ENCODE peak calls at places on chromosomes 7 and 10, in six cellular contexts. One of them, this sample, is unnamed.
A peak's percentile ranks its signal among the peaks of the same experiment; 100 is the strongest.

GRCh38 chr7:80439894-80440811 is 71.7 kb downstream of the GNAT3 start:
- DNase-seq in ascending aorta: no peak
- DNase-seq in fibroblast of lung: peak; percentile 74
- DNase-seq in tibial nerve: peak; percentile 15
- DNase-seq in activated naive CD4-positive, alpha-beta T cell: no peak
- DNase-seq in aorta: no peak
- DNase-seq in this sample: no peak

GRCh38 chr10:73644015-73644743 is 2.9 kb upstream of the MYOZ1 start:
- DNase-seq in ascending aorta: no peak
- DNase-seq in aorta: peak; percentile 58
- DNase-seq in fibroblast of lung: peak; percentile 79
- DNase-seq in tibial nerve: peak; percentile 61
- DNase-seq in activated naive CD4-positive, alpha-beta T cell: peak; percentile 22
- DNase-seq in this sample: peak; percentile 38

GRCh38 chr10:3172081-3172445 is 519 bp downstream of the PITRM1 start:
- DNase-seq in fibroblast of lung: peak; percentile 73
- DNase-seq in activated naive CD4-positive, alpha-beta T cell: no peak
- DNase-seq in tibial nerve: peak; percentile 16
- DNase-seq in aorta: no peak
- DNase-seq in ascending aorta: no peak
- DNase-seq in this sample: peak; percentile 17

GRCh38 chr10:124112891-124113580 is 19.6 kb upstream of the CHST15 start:
- DNase-seq in fibroblast of lung: no peak
- DNase-seq in activated naive CD4-positive, alpha-beta T cell: no peak
- DNase-seq in ascending aorta: no peak
- DNase-seq in tibial nerve: no peak
- DNase-seq in aorta: no peak
- DNase-seq in this sample: no peak

GRCh38 chr7:140048138-140048537 is 14.6 kb downstream of the PARP12 start:
- DNase-seq in tibial nerve: no peak
- DNase-seq in activated naive CD4-positive, alpha-beta T cell: no peak
- DNase-seq in ascending aorta: no peak
- DNase-seq in aorta: no peak
- DNase-seq in fibroblast of lung: no peak
- DNase-seq in this sample: no peak

GRCh38 chr10:24685958-24686540 is 37.6 kb downstream of the ARHGAP21 start:
- DNase-seq in fibroblast of lung: peak; percentile 69
- DNase-seq in aorta: peak; percentile 62
- DNase-seq in activated naive CD4-positive, alpha-beta T cell: no peak
- DNase-seq in ascending aorta: no peak
- DNase-seq in tibial nerve: no peak
- DNase-seq in this sample: no peak

GRCh38 chr10:102780246-102780645 is 36.5 kb downstream of the WBP1L start:
- DNase-seq in fibroblast of lung: peak; percentile 74
- DNase-seq in tibial nerve: no peak
- DNase-seq in ascending aorta: no peak
- DNase-seq in activated naive CD4-positive, alpha-beta T cell: no peak
- DNase-seq in aorta: no peak
- DNase-seq in this sample: no peak

GRCh38 chr7:116582806-116583444 is 58.1 kb downstream of the CAV1 start:
- DNase-seq in tibial nerve: no peak
- DNase-seq in aorta: no peak
- DNase-seq in activated naive CD4-positive, alpha-beta T cell: no peak
- DNase-seq in fibroblast of lung: peak; percentile 40
- DNase-seq in ascending aorta: no peak
- DNase-seq in this sample: no peak

GRCh38 chr10:43284341-43284910 is 17.6 kb upstream of the RASGEF1A start:
- DNase-seq in aorta: no peak
- DNase-seq in ascending aorta: no peak
- DNase-seq in activated naive CD4-positive, alpha-beta T cell: no peak
- DNase-seq in tibial nerve: no peak
- DNase-seq in fibroblast of lung: no peak
- DNase-seq in this sample: no peak

GRCh38 chr7:143507094-143507518 is 29.4 kb downstream of the TAS2R41 start:
- DNase-seq in activated naive CD4-positive, alpha-beta T cell: no peak
- DNase-seq in tibial nerve: no peak
- DNase-seq in fibroblast of lung: no peak
- DNase-seq in ascending aorta: no peak
- DNase-seq in aorta: no peak
- DNase-seq in this sample: no peak

GRCh38 chr7:150986099-150986512 is 4.7 kb upstream of the NOS3 start:
- DNase-seq in activated naive CD4-positive, alpha-beta T cell: peak; percentile 27
- DNase-seq in aorta: peak; percentile 67
- DNase-seq in ascending aorta: no peak
- DNase-seq in fibroblast of lung: peak; percentile 57
- DNase-seq in tibial nerve: peak; percentile 53
- DNase-seq in this sample: peak; percentile 65

This sample was measured in Peyer's patch.